ENCODE peak calls at places on chromosomes 11 and 22, in seven cellular contexts. One of them, this sample, is unnamed.
A peak's percentile ranks its signal among the peaks of the same experiment; 100 is the strongest.

GRCh38 chr11:73399159-73400090 is 23.2 kb downstream of the RELT start:
- DNase-seq in GM20000: no peak
- DNase-seq in upper lobe of right lung: peak; percentile 48
- DNase-seq in dorsolateral prefrontal cortex: no peak
- DNase-seq in ascending aorta: peak; percentile 58
- DNase-seq in heart right ventricle: no peak
- DNase-seq in type B pancreatic cell: no peak
- DNase-seq in this sample: no peak

GRCh38 chr11:123308077-123308476 is 113.0 kb upstream of the CLMP start:
- DNase-seq in GM20000: no peak
- DNase-seq in upper lobe of right lung: no peak
- DNase-seq in dorsolateral prefrontal cortex: no peak
- DNase-seq in ascending aorta: no peak
- DNase-seq in heart right ventricle: peak; percentile 13
- DNase-seq in type B pancreatic cell: no peak
- DNase-seq in this sample: no peak

GRCh38 chr11:74583024-74583624 is 9.3 kb upstream of the POLD3 start:
- DNase-seq in GM20000: no peak
- DNase-seq in upper lobe of right lung: no peak
- DNase-seq in dorsolateral prefrontal cortex: no peak
- DNase-seq in ascending aorta: no peak
- DNase-seq in heart right ventricle: no peak
- DNase-seq in type B pancreatic cell: no peak
- DNase-seq in this sample: no peak

GRCh38 chr11:77140231-77140959 is 12.3 kb downstream of the MYO7A start:
- DNase-seq in GM20000: no peak
- DNase-seq in upper lobe of right lung: no peak
- DNase-seq in dorsolateral prefrontal cortex: no peak
- DNase-seq in ascending aorta: no peak
- DNase-seq in heart right ventricle: peak; percentile 70
- DNase-seq in type B pancreatic cell: no peak
- DNase-seq in this sample: no peak

GRCh38 chr11:117300301-117300700 is 9.2 kb downstream of the BACE1-AS start:
- DNase-seq in GM20000: no peak
- DNase-seq in upper lobe of right lung: peak; percentile 71
- DNase-seq in dorsolateral prefrontal cortex: peak; percentile 36
- DNase-seq in ascending aorta: peak; percentile 68
- DNase-seq in heart right ventricle: peak; percentile 34
- DNase-seq in type B pancreatic cell: no peak
- DNase-seq in this sample: no peak

GRCh38 chr22:17792289-17792688 is 18.0 kb upstream of the BID start:
- DNase-seq in GM20000: no peak
- DNase-seq in upper lobe of right lung: no peak
- DNase-seq in dorsolateral prefrontal cortex: no peak
- DNase-seq in ascending aorta: no peak
- DNase-seq in heart right ventricle: no peak
- DNase-seq in type B pancreatic cell: no peak
- DNase-seq in this sample: no peak

GRCh38 chr11:105897161-105897560 is 124.9 kb downstream of the MSANTD4 start:
- DNase-seq in GM20000: no peak
- DNase-seq in upper lobe of right lung: no peak
- DNase-seq in dorsolateral prefrontal cortex: no peak
- DNase-seq in ascending aorta: no peak
- DNase-seq in heart right ventricle: no peak
- DNase-seq in type B pancreatic cell: no peak
- DNase-seq in this sample: no peak

GRCh38 chr22:48581821-48582469 is 1245.7 kb downstream of the BRD1 start:
- DNase-seq in GM20000: no peak
- DNase-seq in upper lobe of right lung: no peak
- DNase-seq in dorsolateral prefrontal cortex: no peak
- DNase-seq in ascending aorta: no peak
- DNase-seq in heart right ventricle: no peak
- DNase-seq in type B pancreatic cell: no peak
- DNase-seq in this sample: no peak

GRCh38 chr11:1821562-1821961 is 13.2 kb upstream of the SYT8 start:
- DNase-seq in GM20000: no peak
- DNase-seq in upper lobe of right lung: no peak
- DNase-seq in dorsolateral prefrontal cortex: no peak
- DNase-seq in ascending aorta: no peak
- DNase-seq in heart right ventricle: no peak
- DNase-seq in type B pancreatic cell: no peak
- DNase-seq in this sample: no peak

GRCh38 chr11:43403357-43404231 is 44.9 kb downstream of the TTC17 start:
- DNase-seq in GM20000: no peak
- DNase-seq in upper lobe of right lung: no peak
- DNase-seq in dorsolateral prefrontal cortex: no peak
- DNase-seq in ascending aorta: no peak
- DNase-seq in heart right ventricle: no peak
- DNase-seq in type B pancreatic cell: no peak
- DNase-seq in this sample: no peak

GRCh38 chr11:130908770-130909625 is 7.3 kb downstream of the SNX19 start:
- DNase-seq in GM20000: no peak
- DNase-seq in upper lobe of right lung: no peak
- DNase-seq in dorsolateral prefrontal cortex: no peak
- DNase-seq in ascending aorta: no peak
- DNase-seq in heart right ventricle: no peak
- DNase-seq in type B pancreatic cell: no peak
- DNase-seq in this sample: no peak

GRCh38 chr11:126194121-126194543 is 17.3 kb downstream of the RPUSD4 start:
- DNase-seq in GM20000: peak; percentile 47
- DNase-seq in upper lobe of right lung: no peak
- DNase-seq in dorsolateral prefrontal cortex: peak; percentile 20
- DNase-seq in ascending aorta: no peak
- DNase-seq in heart right ventricle: peak; percentile 36
- DNase-seq in type B pancreatic cell: no peak
- DNase-seq in this sample: peak; percentile 53

GRCh38 chr11:100833276-100833675 is 146.2 kb downstream of the ARHGAP42 start:
- DNase-seq in GM20000: no peak
- DNase-seq in upper lobe of right lung: no peak
- DNase-seq in dorsolateral prefrontal cortex: no peak
- DNase-seq in ascending aorta: no peak
- DNase-seq in heart right ventricle: no peak
- DNase-seq in type B pancreatic cell: no peak
- DNase-seq in this sample: no peak

GRCh38 chr11:17563248-17563647 is 16.2 kb downstream of the OTOG start:
- DNase-seq in GM20000: no peak
- DNase-seq in upper lobe of right lung: no peak
- DNase-seq in dorsolateral prefrontal cortex: no peak
- DNase-seq in ascending aorta: no peak
- DNase-seq in heart right ventricle: no peak
- DNase-seq in type B pancreatic cell: peak; percentile 53
- DNase-seq in this sample: no peak

GRCh38 chr22:35337932-35338331 is 38.2 kb downstream of the TOM1 start:
- DNase-seq in GM20000: no peak
- DNase-seq in upper lobe of right lung: no peak
- DNase-seq in dorsolateral prefrontal cortex: no peak
- DNase-seq in ascending aorta: no peak
- DNase-seq in heart right ventricle: no peak
- DNase-seq in type B pancreatic cell: no peak
- DNase-seq in this sample: peak; percentile 27

GRCh38 chr11:104198576-104198975 is 34.6 kb upstream of the PDGFD start:
- DNase-seq in GM20000: no peak
- DNase-seq in upper lobe of right lung: no peak
- DNase-seq in dorsolateral prefrontal cortex: no peak
- DNase-seq in ascending aorta: no peak
- DNase-seq in heart right ventricle: no peak
- DNase-seq in type B pancreatic cell: no peak
- DNase-seq in this sample: no peak

GRCh38 chr22:26462971-26463661 is 20.5 kb downstream of the HPS4 start:
- DNase-seq in GM20000: no peak
- DNase-seq in upper lobe of right lung: no peak
- DNase-seq in dorsolateral prefrontal cortex: peak; percentile 58
- DNase-seq in ascending aorta: no peak
- DNase-seq in heart right ventricle: no peak
- DNase-seq in type B pancreatic cell: no peak
- DNase-seq in this sample: no peak

GRCh38 chr11:133787379-133788103 is 57.8 kb downstream of the SPATA19 start:
- DNase-seq in GM20000: no peak
- DNase-seq in upper lobe of right lung: peak; percentile 78
- DNase-seq in dorsolateral prefrontal cortex: no peak
- DNase-seq in ascending aorta: no peak
- DNase-seq in heart right ventricle: no peak
- DNase-seq in type B pancreatic cell: no peak
- DNase-seq in this sample: no peak

GRCh38 chr11:71998061-71998460 is 648 bp upstream of the IL18BP start:
- DNase-seq in GM20000: no peak
- DNase-seq in upper lobe of right lung: no peak
- DNase-seq in dorsolateral prefrontal cortex: no peak
- DNase-seq in ascending aorta: no peak
- DNase-seq in heart right ventricle: no peak
- DNase-seq in type B pancreatic cell: no peak
- DNase-seq in this sample: no peak

DNA sequence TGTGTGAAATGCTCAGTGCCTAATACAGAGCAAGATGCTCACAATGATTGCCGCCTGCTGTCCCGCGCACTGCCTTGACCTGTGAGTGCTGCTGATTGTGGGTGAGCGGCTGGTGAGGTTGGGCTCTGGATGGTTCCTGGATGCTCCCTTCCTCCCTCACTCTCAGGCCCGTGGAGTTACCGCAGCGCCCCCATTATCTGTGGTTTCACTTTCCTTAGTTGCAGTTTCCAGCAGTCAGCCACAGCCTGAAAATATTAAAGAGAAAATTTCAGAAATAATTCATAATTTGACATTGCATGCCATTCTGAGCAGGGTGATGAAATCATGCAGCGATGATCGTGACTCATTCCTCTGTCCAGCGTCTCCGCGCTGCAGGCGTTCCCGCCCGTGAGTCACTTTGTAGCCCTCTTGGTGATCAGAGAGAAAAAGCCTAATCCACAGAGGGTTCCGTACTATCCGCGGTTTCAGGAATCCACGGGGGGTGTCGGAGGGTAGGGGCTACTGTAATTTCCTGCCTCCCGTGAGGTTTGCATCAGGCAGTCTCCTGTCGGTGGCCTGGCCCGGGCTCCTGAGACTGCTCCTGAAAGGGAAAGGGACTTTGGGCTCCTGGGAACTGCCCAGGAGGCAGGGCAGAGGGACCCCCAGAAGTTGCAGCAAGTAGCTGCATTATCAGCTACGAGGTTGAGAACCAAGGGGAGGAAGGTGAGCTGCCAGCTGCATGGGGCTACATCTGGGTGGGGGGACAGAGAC is 10.6 kb downstream of the RPL3 start:
- DNase-seq in GM20000: no peak
- DNase-seq in upper lobe of right lung: no peak
- DNase-seq in dorsolateral prefrontal cortex: no peak
- DNase-seq in ascending aorta: peak; percentile 92
- DNase-seq in heart right ventricle: no peak
- DNase-seq in type B pancreatic cell: no peak
- DNase-seq in this sample: no peak
- TF ChIP-seq CTCF in GM20000: no peak
- TF ChIP-seq CTCF in upper lobe of right lung: peak; percentile 7
- TF ChIP-seq CTCF in dorsolateral prefrontal cortex: no peak
- TF ChIP-seq CTCF in ascending aorta: no peak
- TF ChIP-seq CTCF in heart right ventricle: no peak
- TF ChIP-seq CTCF in type B pancreatic cell: no peak
- TF ChIP-seq CTCF in this sample: no peak

GRCh38 chr11:60831143-60831500 is 10.8 kb upstream of the CCDC86 start:
- DNase-seq in GM20000: peak; percentile 84
- DNase-seq in upper lobe of right lung: peak; percentile 91
- DNase-seq in dorsolateral prefrontal cortex: peak; percentile 83
- DNase-seq in ascending aorta: peak; percentile 90
- DNase-seq in heart right ventricle: peak; percentile 81
- DNase-seq in type B pancreatic cell: peak; percentile 82
- DNase-seq in this sample: peak; percentile 90
- TF ChIP-seq CTCF in GM20000: peak; percentile 93
- TF ChIP-seq CTCF in upper lobe of right lung: peak; percentile 94
- TF ChIP-seq CTCF in dorsolateral prefrontal cortex: peak; percentile 98
- TF ChIP-seq CTCF in ascending aorta: peak; percentile 73
- TF ChIP-seq CTCF in heart right ventricle: peak; percentile 96
- TF ChIP-seq CTCF in type B pancreatic cell: peak; percentile 95
- TF ChIP-seq CTCF in this sample: peak; percentile 91

DNA sequence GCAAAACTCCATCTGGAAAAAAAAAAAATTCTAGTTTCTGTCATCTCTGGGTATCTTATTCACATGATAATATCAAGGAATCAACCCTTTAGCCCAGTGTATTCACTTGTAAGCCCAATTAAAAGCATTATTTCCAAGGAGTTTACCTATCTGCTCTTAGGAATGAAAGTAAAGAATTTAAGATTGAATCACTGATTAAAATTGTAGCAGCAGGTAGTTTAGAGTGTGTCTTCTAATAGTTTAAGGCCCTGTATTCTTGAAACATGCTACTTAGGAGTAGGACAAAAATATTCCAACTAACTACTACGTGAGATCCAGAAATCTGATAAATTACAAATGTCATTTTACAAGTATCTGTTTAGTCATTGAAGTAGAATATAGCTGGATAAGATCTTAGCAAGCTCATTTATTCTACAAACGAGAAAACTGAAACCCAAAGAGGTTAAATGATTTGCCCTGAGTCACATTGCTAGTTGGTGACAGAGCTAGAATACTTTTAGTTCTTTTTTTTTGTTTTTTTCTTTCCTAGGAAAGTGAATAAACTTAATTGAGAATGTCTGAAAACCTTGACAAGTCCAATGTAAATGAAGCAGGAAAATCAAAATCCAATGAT is 4.0 kb downstream of the TCP11L1 start:
- DNase-seq in GM20000: no peak
- DNase-seq in upper lobe of right lung: no peak
- DNase-seq in dorsolateral prefrontal cortex: no peak
- DNase-seq in ascending aorta: no peak
- DNase-seq in heart right ventricle: no peak
- DNase-seq in type B pancreatic cell: no peak
- DNase-seq in this sample: no peak
- TF ChIP-seq CTCF in GM20000: no peak
- TF ChIP-seq CTCF in upper lobe of right lung: no peak
- TF ChIP-seq CTCF in dorsolateral prefrontal cortex: no peak
- TF ChIP-seq CTCF in ascending aorta: no peak
- TF ChIP-seq CTCF in heart right ventricle: no peak
- TF ChIP-seq CTCF in type B pancreatic cell: no peak
- TF ChIP-seq CTCF in this sample: no peak

DNA sequence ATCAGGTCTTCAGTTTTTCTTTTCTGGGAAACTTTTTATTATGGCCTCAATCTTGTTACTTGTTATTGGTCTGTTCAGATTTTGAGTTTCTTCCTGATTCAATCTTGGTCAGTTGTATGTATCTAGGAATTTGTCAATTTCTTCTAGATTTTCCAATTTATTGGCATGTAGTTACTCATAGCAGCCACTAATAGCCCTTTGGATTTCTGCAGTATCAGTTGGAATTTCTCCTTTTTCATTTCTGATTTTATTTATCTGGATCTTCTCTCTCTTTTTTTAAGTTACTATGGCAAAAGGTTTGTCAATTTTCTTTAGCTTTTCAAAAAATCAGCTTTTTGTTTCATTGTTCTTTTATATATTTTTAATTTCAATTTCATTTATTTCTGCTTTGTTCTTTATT is 419.6 kb upstream of the KIRREL3 start:
- DNase-seq in GM20000: no peak
- DNase-seq in upper lobe of right lung: no peak
- DNase-seq in dorsolateral prefrontal cortex: no peak
- DNase-seq in ascending aorta: no peak
- DNase-seq in heart right ventricle: no peak
- DNase-seq in type B pancreatic cell: no peak
- DNase-seq in this sample: no peak
- TF ChIP-seq CTCF in GM20000: no peak
- TF ChIP-seq CTCF in upper lobe of right lung: no peak
- TF ChIP-seq CTCF in dorsolateral prefrontal cortex: no peak
- TF ChIP-seq CTCF in ascending aorta: no peak
- TF ChIP-seq CTCF in heart right ventricle: no peak
- TF ChIP-seq CTCF in type B pancreatic cell: peak; percentile 64
- TF ChIP-seq CTCF in this sample: no peak